ENCODE peak calls at places on chromosomes 1 and 21, in eight cellular contexts. One of them, this sample, is unnamed.

GRCh38 chr1:59397459-59397858 is 100.6 kb downstream of the FGGY start:
- DNase-seq in tibial artery: no peak
- DNase-seq in hepatocyte: no peak
- DNase-seq in endodermal cell: no peak
- DNase-seq in stomach: no peak
- DNase-seq in K562: no peak
- DNase-seq in lung: no peak
- DNase-seq in brain microvascular endothelial cell: no peak
- DNase-seq in this sample: no peak

GRCh38 chr1:217311766-217312165 is 319.1 kb downstream of the GPATCH2 start:
- DNase-seq in tibial artery: no peak
- DNase-seq in hepatocyte: no peak
- DNase-seq in endodermal cell: peak; percentile 75
- DNase-seq in stomach: no peak
- DNase-seq in K562: no peak
- DNase-seq in lung: no peak
- DNase-seq in brain microvascular endothelial cell: peak; percentile 29
- DNase-seq in this sample: no peak

GRCh38 chr1:228077565-228078330 is 4.8 kb upstream of the ARF1 start:
- DNase-seq in tibial artery: peak; percentile 49
- DNase-seq in hepatocyte: no peak
- DNase-seq in endodermal cell: no peak
- DNase-seq in stomach: peak; percentile 8
- DNase-seq in K562: no peak
- DNase-seq in lung: no peak
- DNase-seq in brain microvascular endothelial cell: no peak
- DNase-seq in this sample: peak; percentile 37

GRCh38 chr1:28359592-28360239 is 9.8 kb upstream of the PHACTR4 start:
- DNase-seq in tibial artery: peak; percentile 76
- DNase-seq in hepatocyte: peak; percentile 81
- DNase-seq in endodermal cell: peak; percentile 85
- DNase-seq in stomach: peak; percentile 86
- DNase-seq in K562: peak; percentile 65
- DNase-seq in lung: peak; percentile 53
- DNase-seq in brain microvascular endothelial cell: peak; percentile 70
- DNase-seq in this sample: peak; percentile 62

GRCh38 chr1:14668448-14669029 is 70.1 kb downstream of the KAZN start:
- DNase-seq in tibial artery: no peak
- DNase-seq in hepatocyte: no peak
- DNase-seq in endodermal cell: peak; percentile 74
- DNase-seq in stomach: no peak
- DNase-seq in K562: no peak
- DNase-seq in lung: no peak
- DNase-seq in brain microvascular endothelial cell: no peak
- DNase-seq in this sample: no peak

GRCh38 chr1:224411766-224412165 is 22.8 kb downstream of the WDR26 start:
- DNase-seq in tibial artery: no peak
- DNase-seq in hepatocyte: no peak
- DNase-seq in endodermal cell: no peak
- DNase-seq in stomach: no peak
- DNase-seq in K562: no peak
- DNase-seq in lung: no peak
- DNase-seq in brain microvascular endothelial cell: peak; percentile 35
- DNase-seq in this sample: no peak

GRCh38 chr21:46188226-46189212 is 4.3 kb upstream of the SPATC1L start:
- DNase-seq in tibial artery: peak; percentile 64
- DNase-seq in hepatocyte: peak; percentile 76
- DNase-seq in endodermal cell: peak; percentile 78
- DNase-seq in stomach: no peak
- DNase-seq in K562: peak; percentile 89
- DNase-seq in lung: no peak
- DNase-seq in brain microvascular endothelial cell: peak; percentile 52
- DNase-seq in this sample: peak; percentile 76

GRCh38 chr1:117585086-117585485 is 20.8 kb upstream of the TENT5C start:
- DNase-seq in tibial artery: peak; percentile 33
- DNase-seq in hepatocyte: no peak
- DNase-seq in endodermal cell: no peak
- DNase-seq in stomach: no peak
- DNase-seq in K562: no peak
- DNase-seq in lung: no peak
- DNase-seq in brain microvascular endothelial cell: no peak
- DNase-seq in this sample: no peak

GRCh38 chr1:15115542-15116330 is 37.8 kb upstream of the TMEM51 start:
- DNase-seq in tibial artery: no peak
- DNase-seq in hepatocyte: no peak
- DNase-seq in endodermal cell: no peak
- DNase-seq in stomach: no peak
- DNase-seq in K562: no peak
- DNase-seq in lung: no peak
- DNase-seq in brain microvascular endothelial cell: no peak
- DNase-seq in this sample: no peak

GRCh38 chr1:67700692-67701410 is 15.8 kb downstream of the GADD45A start:
- DNase-seq in tibial artery: no peak
- DNase-seq in hepatocyte: peak; percentile 90
- DNase-seq in endodermal cell: peak; percentile 85
- DNase-seq in stomach: no peak
- DNase-seq in K562: peak; percentile 89
- DNase-seq in lung: no peak
- DNase-seq in brain microvascular endothelial cell: peak; percentile 78
- DNase-seq in this sample: no peak

GRCh38 chr1:52182874-52183400 is 41.0 kb downstream of the ZFYVE9 start:
- DNase-seq in tibial artery: no peak
- DNase-seq in hepatocyte: no peak
- DNase-seq in endodermal cell: no peak
- DNase-seq in stomach: no peak
- DNase-seq in K562: no peak
- DNase-seq in lung: no peak
- DNase-seq in brain microvascular endothelial cell: no peak
- DNase-seq in this sample: no peak

GRCh38 chr1:218135358-218135757 is 149.7 kb upstream of the RRP15 start:
- DNase-seq in tibial artery: no peak
- DNase-seq in hepatocyte: no peak
- DNase-seq in endodermal cell: no peak
- DNase-seq in stomach: no peak
- DNase-seq in K562: no peak
- DNase-seq in lung: no peak
- DNase-seq in brain microvascular endothelial cell: no peak
- DNase-seq in this sample: peak; percentile 11

GRCh38 chr1:94122201-94122970 is 1.4 kb upstream of the ABCA4 start:
- DNase-seq in tibial artery: no peak
- DNase-seq in hepatocyte: no peak
- DNase-seq in endodermal cell: peak; percentile 19
- DNase-seq in stomach: no peak
- DNase-seq in K562: no peak
- DNase-seq in lung: no peak
- DNase-seq in brain microvascular endothelial cell: peak; percentile 82
- DNase-seq in this sample: no peak

GRCh38 chr1:154198756-154199562 is 7.1 kb upstream of the TPM3 start:
- DNase-seq in tibial artery: peak; percentile 29
- DNase-seq in hepatocyte: peak; percentile 76
- DNase-seq in endodermal cell: peak; percentile 80
- DNase-seq in stomach: no peak
- DNase-seq in K562: peak; percentile 73
- DNase-seq in lung: peak; percentile 47
- DNase-seq in brain microvascular endothelial cell: peak; percentile 65
- DNase-seq in this sample: no peak

GRCh38 chr1:8813016-8813763 is 4.2 kb downstream of the RERE start:
- DNase-seq in tibial artery: no peak
- DNase-seq in hepatocyte: no peak
- DNase-seq in endodermal cell: no peak
- DNase-seq in stomach: no peak
- DNase-seq in K562: no peak
- DNase-seq in lung: no peak
- DNase-seq in brain microvascular endothelial cell: no peak
- DNase-seq in this sample: no peak

GRCh38 chr21:41295721-41296254 is 20.8 kb upstream of the FAM3B start:
- DNase-seq in tibial artery: no peak
- DNase-seq in hepatocyte: no peak
- DNase-seq in endodermal cell: no peak
- DNase-seq in stomach: peak; percentile 39
- DNase-seq in K562: no peak
- DNase-seq in lung: no peak
- DNase-seq in brain microvascular endothelial cell: no peak
- DNase-seq in this sample: no peak

GRCh38 chr1:66933887-66934700 is 9.3 kb downstream of the MIER1 start:
- DNase-seq in tibial artery: no peak
- DNase-seq in hepatocyte: no peak
- DNase-seq in endodermal cell: no peak
- DNase-seq in stomach: no peak
- DNase-seq in K562: no peak
- DNase-seq in lung: no peak
- DNase-seq in brain microvascular endothelial cell: no peak
- DNase-seq in this sample: no peak

DNA sequence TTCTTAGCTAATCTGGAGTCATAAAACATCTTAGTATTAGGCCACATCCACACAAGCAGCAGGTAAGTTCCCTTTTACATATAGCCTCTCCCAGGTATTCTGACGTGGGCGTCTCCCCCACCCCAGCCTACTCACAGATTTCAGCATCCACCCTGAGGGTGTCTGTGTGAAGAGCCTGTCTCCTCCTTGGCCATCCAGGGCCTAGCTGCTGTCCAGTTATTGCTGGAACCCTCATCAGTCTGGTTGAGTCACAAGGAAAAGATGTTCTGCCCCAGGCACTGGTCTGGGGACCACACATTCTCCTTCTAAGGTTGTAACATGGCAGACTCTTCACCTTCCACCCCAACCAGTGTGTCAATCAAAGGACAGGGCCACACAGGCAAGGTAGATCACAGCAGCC is 57.6 kb downstream of the ETS2 start:
- DNase-seq in tibial artery: no peak
- DNase-seq in hepatocyte: no peak
- DNase-seq in endodermal cell: no peak
- DNase-seq in stomach: no peak
- DNase-seq in K562: no peak
- DNase-seq in lung: no peak
- DNase-seq in brain microvascular endothelial cell: no peak
- DNase-seq in this sample: no peak
- H3K4me3 ChIP-seq in tibial artery: no peak overlapping the region
- H3K4me3 ChIP-seq in hepatocyte: no peak overlapping the region
- H3K4me3 ChIP-seq in endodermal cell: no peak overlapping the region
- H3K4me3 ChIP-seq in stomach: no peak overlapping the region
- H3K4me3 ChIP-seq in K562: no peak overlapping the region
- H3K4me3 ChIP-seq in lung: no peak overlapping the region
- H3K4me3 ChIP-seq in brain microvascular endothelial cell: no peak overlapping the region
- H3K4me3 ChIP-seq in this sample: no peak overlapping the region

GRCh38 chr1:21894034-21894881 is 42.9 kb downstream of the HSPG2 start:
- DNase-seq in tibial artery: no peak
- DNase-seq in hepatocyte: no peak
- DNase-seq in endodermal cell: no peak
- DNase-seq in stomach: no peak
- DNase-seq in K562: no peak
- DNase-seq in lung: no peak
- DNase-seq in brain microvascular endothelial cell: no peak
- DNase-seq in this sample: peak; percentile 77
- H3K27ac ChIP-seq in tibial artery: peak overlapping the region; percentile 96
- H3K27ac ChIP-seq in hepatocyte: no peak overlapping the region
- H3K27ac ChIP-seq in endodermal cell: no peak overlapping the region
- H3K27ac ChIP-seq in stomach: peak overlapping the region; percentile 85
- H3K27ac ChIP-seq in K562: no peak overlapping the region
- H3K27ac ChIP-seq in lung: no peak overlapping the region
- H3K27ac ChIP-seq in brain microvascular endothelial cell: no peak overlapping the region
- H3K27ac ChIP-seq in this sample: peak overlapping the region; percentile 39

DNA sequence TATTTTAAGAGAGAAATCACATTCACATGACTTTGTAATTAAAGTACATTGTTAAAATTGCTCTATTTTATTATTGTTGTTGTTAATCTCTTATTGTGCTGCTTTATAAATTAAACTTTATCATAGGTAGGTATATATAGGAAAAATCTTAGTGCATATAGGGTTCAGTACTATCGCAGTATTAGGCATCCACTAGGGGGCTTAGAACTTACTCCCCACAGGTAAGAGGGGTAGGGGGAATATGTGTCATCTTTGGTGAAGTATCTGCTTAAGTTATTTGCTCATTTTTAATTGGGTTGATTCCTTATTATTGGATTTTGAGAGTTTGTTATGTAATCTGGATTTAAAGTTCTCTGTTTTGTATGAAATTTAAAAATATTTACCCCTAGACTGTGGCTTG is 385.2 kb downstream of the DUSP10 start:
- DNase-seq in tibial artery: no peak
- DNase-seq in hepatocyte: no peak
- DNase-seq in endodermal cell: no peak
- DNase-seq in stomach: no peak
- DNase-seq in K562: no peak
- DNase-seq in lung: no peak
- DNase-seq in brain microvascular endothelial cell: no peak
- DNase-seq in this sample: no peak
- TF ChIP-seq CTCF in tibial artery: no peak
- TF ChIP-seq CTCF in hepatocyte: no peak
- TF ChIP-seq CTCF in endodermal cell: peak; percentile 65
- TF ChIP-seq CTCF in stomach: no peak
- TF ChIP-seq CTCF in K562: no peak
- TF ChIP-seq CTCF in lung: no peak
- TF ChIP-seq CTCF in brain microvascular endothelial cell: no peak
- TF ChIP-seq CTCF in this sample: no peak

GRCh38 chr21:18517905-18518566 is 114.5 kb upstream of the TMPRSS15 start:
- DNase-seq in tibial artery: no peak
- DNase-seq in hepatocyte: no peak
- DNase-seq in endodermal cell: no peak
- DNase-seq in stomach: no peak
- DNase-seq in K562: no peak
- DNase-seq in lung: no peak
- DNase-seq in brain microvascular endothelial cell: no peak
- DNase-seq in this sample: no peak
- H3K4me3 ChIP-seq in tibial artery: no peak overlapping the region
- H3K4me3 ChIP-seq in hepatocyte: no peak overlapping the region
- H3K4me3 ChIP-seq in endodermal cell: no peak overlapping the region
- H3K4me3 ChIP-seq in stomach: no peak overlapping the region
- H3K4me3 ChIP-seq in K562: no peak overlapping the region
- H3K4me3 ChIP-seq in lung: no peak overlapping the region
- H3K4me3 ChIP-seq in brain microvascular endothelial cell: no peak overlapping the region
- H3K4me3 ChIP-seq in this sample: no peak overlapping the region

GRCh38 chr1:205351984-205352713 is 4.6 kb downstream of the KLHDC8A start:
- DNase-seq in tibial artery: no peak
- DNase-seq in hepatocyte: peak; percentile 54
- DNase-seq in endodermal cell: peak; percentile 84
- DNase-seq in stomach: peak; percentile 38
- DNase-seq in K562: no peak
- DNase-seq in lung: no peak
- DNase-seq in brain microvascular endothelial cell: no peak
- DNase-seq in this sample: no peak

GRCh38 chr1:205353612-205354011 is 3.1 kb downstream of the KLHDC8A start:
- DNase-seq in tibial artery: no peak
- DNase-seq in hepatocyte: no peak
- DNase-seq in endodermal cell: no peak
- DNase-seq in stomach: no peak
- DNase-seq in K562: no peak
- DNase-seq in lung: no peak
- DNase-seq in brain microvascular endothelial cell: no peak
- DNase-seq in this sample: no peak

GRCh38 chr1:205348559-205349477 is 7.9 kb downstream of the KLHDC8A start:
- DNase-seq in tibial artery: no peak
- DNase-seq in hepatocyte: no peak
- DNase-seq in endodermal cell: no peak
- DNase-seq in stomach: no peak
- DNase-seq in K562: no peak
- DNase-seq in lung: no peak
- DNase-seq in brain microvascular endothelial cell: no peak
- DNase-seq in this sample: no peak

GRCh38 chr1:205350124-205350523 is 6.6 kb downstream of the KLHDC8A start:
- DNase-seq in tibial artery: no peak
- DNase-seq in hepatocyte: no peak
- DNase-seq in endodermal cell: no peak
- DNase-seq in stomach: no peak
- DNase-seq in K562: no peak
- DNase-seq in lung: no peak
- DNase-seq in brain microvascular endothelial cell: no peak
- DNase-seq in this sample: no peak

GRCh38 chr1:205350626-205351235 is 6.0 kb downstream of the KLHDC8A start:
- DNase-seq in tibial artery: no peak
- DNase-seq in hepatocyte: no peak
- DNase-seq in endodermal cell: peak; percentile 73
- DNase-seq in stomach: no peak
- DNase-seq in K562: no peak
- DNase-seq in lung: no peak
- DNase-seq in brain microvascular endothelial cell: no peak
- DNase-seq in this sample: no peak
- H3K27ac ChIP-seq in tibial artery: no peak overlapping the region
- H3K27ac ChIP-seq in hepatocyte: no peak overlapping the region
- H3K27ac ChIP-seq in endodermal cell: peak overlapping the region; percentile 90
- H3K27ac ChIP-seq in stomach: no peak overlapping the region
- H3K27ac ChIP-seq in K562: no peak overlapping the region
- H3K27ac ChIP-seq in lung: no peak overlapping the region
- H3K27ac ChIP-seq in brain microvascular endothelial cell: no peak overlapping the region
- H3K27ac ChIP-seq in this sample: no peak overlapping the region